ENCODE peak calls at places on chromosomes 13 and 19, in five cellular contexts. One of them, this sample, is unnamed.
A peak's percentile ranks its signal among the peaks of the same experiment; 100 is the strongest.

GRCh38 chr19:7799640-7800355 is 30.2 kb upstream of the EVI5L start:
- DNase-seq in progenitor cell of endocrine pancreas: peak; percentile 49
- DNase-seq in D341Med: peak; percentile 80
- DNase-seq in activated T-cell treated with anti-CD3 and anti-CD28 coated beads for 1 hour: peak; percentile 54
- DNase-seq in stimulated activated CD8-positive, alpha-beta memory T cell treated with anti-CD3 and anti-CD28 coated beads, Interleukin-12 subunit alpha, Interleukin-12 subunit beta, amount 100 ng/mL, for 1 hour: peak; percentile 59
- DNase-seq in this sample: peak; percentile 50

GRCh38 chr13:66532146-66532545 is 698.0 kb downstream of the PCDH9 start:
- DNase-seq in stimulated activated CD8-positive, alpha-beta memory T cell treated with anti-CD3 and anti-CD28 coated beads, Interleukin-12 subunit alpha, Interleukin-12 subunit beta, amount 100 ng/mL, for 1 hour: no peak
- DNase-seq in progenitor cell of endocrine pancreas: no peak
- DNase-seq in D341Med: no peak
- DNase-seq in activated T-cell treated with anti-CD3 and anti-CD28 coated beads for 1 hour: no peak
- DNase-seq in this sample: no peak

GRCh38 chr13:99501952-99502310 is 659 bp downstream of the TM9SF2 start:
- DNase-seq in activated T-cell treated with anti-CD3 and anti-CD28 coated beads for 1 hour: peak; percentile 7
- DNase-seq in D341Med: peak; percentile 32
- DNase-seq in stimulated activated CD8-positive, alpha-beta memory T cell treated with anti-CD3 and anti-CD28 coated beads, Interleukin-12 subunit alpha, Interleukin-12 subunit beta, amount 100 ng/mL, for 1 hour: no peak
- DNase-seq in progenitor cell of endocrine pancreas: no peak
- DNase-seq in this sample: peak; percentile 10

GRCh38 chr19:51478381-51479285 is at the start of gene CEACAM18:
- DNase-seq in D341Med: no peak
- DNase-seq in progenitor cell of endocrine pancreas: no peak
- DNase-seq in stimulated activated CD8-positive, alpha-beta memory T cell treated with anti-CD3 and anti-CD28 coated beads, Interleukin-12 subunit alpha, Interleukin-12 subunit beta, amount 100 ng/mL, for 1 hour: no peak
- DNase-seq in activated T-cell treated with anti-CD3 and anti-CD28 coated beads for 1 hour: no peak
- DNase-seq in this sample: no peak

GRCh38 chr19:16249826-16250434 is 52.2 kb downstream of the AP1M1 start:
- DNase-seq in progenitor cell of endocrine pancreas: no peak
- DNase-seq in D341Med: no peak
- DNase-seq in activated T-cell treated with anti-CD3 and anti-CD28 coated beads for 1 hour: no peak
- DNase-seq in stimulated activated CD8-positive, alpha-beta memory T cell treated with anti-CD3 and anti-CD28 coated beads, Interleukin-12 subunit alpha, Interleukin-12 subunit beta, amount 100 ng/mL, for 1 hour: no peak
- DNase-seq in this sample: no peak

GRCh38 chr19:38542040-38542439 is 75.7 kb downstream of the MAP4K1 start:
- DNase-seq in activated T-cell treated with anti-CD3 and anti-CD28 coated beads for 1 hour: no peak
- DNase-seq in D341Med: no peak
- DNase-seq in progenitor cell of endocrine pancreas: no peak
- DNase-seq in stimulated activated CD8-positive, alpha-beta memory T cell treated with anti-CD3 and anti-CD28 coated beads, Interleukin-12 subunit alpha, Interleukin-12 subunit beta, amount 100 ng/mL, for 1 hour: no peak
- DNase-seq in this sample: no peak

GRCh38 chr13:94703721-94704314 is 8.5 kb downstream of the SOX21 start:
- DNase-seq in stimulated activated CD8-positive, alpha-beta memory T cell treated with anti-CD3 and anti-CD28 coated beads, Interleukin-12 subunit alpha, Interleukin-12 subunit beta, amount 100 ng/mL, for 1 hour: no peak
- DNase-seq in activated T-cell treated with anti-CD3 and anti-CD28 coated beads for 1 hour: no peak
- DNase-seq in progenitor cell of endocrine pancreas: no peak
- DNase-seq in D341Med: no peak
- DNase-seq in this sample: no peak

GRCh38 chr19:52138614-52139290 is 986 bp downstream of the ZNF616 start:
- DNase-seq in stimulated activated CD8-positive, alpha-beta memory T cell treated with anti-CD3 and anti-CD28 coated beads, Interleukin-12 subunit alpha, Interleukin-12 subunit beta, amount 100 ng/mL, for 1 hour: no peak
- DNase-seq in progenitor cell of endocrine pancreas: peak; percentile 25
- DNase-seq in activated T-cell treated with anti-CD3 and anti-CD28 coated beads for 1 hour: no peak
- DNase-seq in D341Med: peak; percentile 67
- DNase-seq in this sample: peak; percentile 18

GRCh38 chr13:24271611-24272451 is 37.5 kb upstream of the C1QTNF9 start:
- DNase-seq in activated T-cell treated with anti-CD3 and anti-CD28 coated beads for 1 hour: peak; percentile 43
- DNase-seq in progenitor cell of endocrine pancreas: no peak
- DNase-seq in D341Med: no peak
- DNase-seq in stimulated activated CD8-positive, alpha-beta memory T cell treated with anti-CD3 and anti-CD28 coated beads, Interleukin-12 subunit alpha, Interleukin-12 subunit beta, amount 100 ng/mL, for 1 hour: no peak
- DNase-seq in this sample: peak; percentile 87

GRCh38 chr19:49558591-49558990 is 21.8 kb downstream of the NOSIP start:
- DNase-seq in D341Med: peak; percentile 13
- DNase-seq in stimulated activated CD8-positive, alpha-beta memory T cell treated with anti-CD3 and anti-CD28 coated beads, Interleukin-12 subunit alpha, Interleukin-12 subunit beta, amount 100 ng/mL, for 1 hour: no peak
- DNase-seq in activated T-cell treated with anti-CD3 and anti-CD28 coated beads for 1 hour: no peak
- DNase-seq in progenitor cell of endocrine pancreas: no peak
- DNase-seq in this sample: no peak

GRCh38 chr19:15448778-15449619 is 757 bp downstream of the WIZ start:
- DNase-seq in activated T-cell treated with anti-CD3 and anti-CD28 coated beads for 1 hour: no peak
- DNase-seq in stimulated activated CD8-positive, alpha-beta memory T cell treated with anti-CD3 and anti-CD28 coated beads, Interleukin-12 subunit alpha, Interleukin-12 subunit beta, amount 100 ng/mL, for 1 hour: no peak
- DNase-seq in progenitor cell of endocrine pancreas: no peak
- DNase-seq in D341Med: no peak
- DNase-seq in this sample: no peak

GRCh38 chr13:112748947-112749346 is 59.1 kb downstream of the ATP11A start:
- DNase-seq in activated T-cell treated with anti-CD3 and anti-CD28 coated beads for 1 hour: no peak
- DNase-seq in progenitor cell of endocrine pancreas: no peak
- DNase-seq in stimulated activated CD8-positive, alpha-beta memory T cell treated with anti-CD3 and anti-CD28 coated beads, Interleukin-12 subunit alpha, Interleukin-12 subunit beta, amount 100 ng/mL, for 1 hour: no peak
- DNase-seq in D341Med: no peak
- DNase-seq in this sample: peak; percentile 78

GRCh38 chr13:30355405-30355741 is 48.0 kb upstream of the KATNAL1 start:
- DNase-seq in progenitor cell of endocrine pancreas: peak; percentile 22
- DNase-seq in D341Med: peak; percentile 55
- DNase-seq in stimulated activated CD8-positive, alpha-beta memory T cell treated with anti-CD3 and anti-CD28 coated beads, Interleukin-12 subunit alpha, Interleukin-12 subunit beta, amount 100 ng/mL, for 1 hour: no peak
- DNase-seq in activated T-cell treated with anti-CD3 and anti-CD28 coated beads for 1 hour: peak; percentile 39
- DNase-seq in this sample: no peak

GRCh38 chr13:23460309-23460708 is 26.8 kb upstream of the SACS start:
- DNase-seq in stimulated activated CD8-positive, alpha-beta memory T cell treated with anti-CD3 and anti-CD28 coated beads, Interleukin-12 subunit alpha, Interleukin-12 subunit beta, amount 100 ng/mL, for 1 hour: no peak
- DNase-seq in activated T-cell treated with anti-CD3 and anti-CD28 coated beads for 1 hour: no peak
- DNase-seq in progenitor cell of endocrine pancreas: no peak
- DNase-seq in D341Med: no peak
- DNase-seq in this sample: no peak

GRCh38 chr13:64551755-64552154 is 2678.4 kb downstream of the PCDH9 start:
- DNase-seq in D341Med: no peak
- DNase-seq in activated T-cell treated with anti-CD3 and anti-CD28 coated beads for 1 hour: no peak
- DNase-seq in progenitor cell of endocrine pancreas: no peak
- DNase-seq in stimulated activated CD8-positive, alpha-beta memory T cell treated with anti-CD3 and anti-CD28 coated beads, Interleukin-12 subunit alpha, Interleukin-12 subunit beta, amount 100 ng/mL, for 1 hour: no peak
- DNase-seq in this sample: no peak

GRCh38 chr13:21997726-21998125 is 326.9 kb downstream of the FGF9 start:
- DNase-seq in stimulated activated CD8-positive, alpha-beta memory T cell treated with anti-CD3 and anti-CD28 coated beads, Interleukin-12 subunit alpha, Interleukin-12 subunit beta, amount 100 ng/mL, for 1 hour: no peak
- DNase-seq in progenitor cell of endocrine pancreas: no peak
- DNase-seq in D341Med: no peak
- DNase-seq in activated T-cell treated with anti-CD3 and anti-CD28 coated beads for 1 hour: no peak
- DNase-seq in this sample: no peak

GRCh38 chr19:2027361-2027760 is 11.8 kb upstream of the BTBD2 start:
- DNase-seq in activated T-cell treated with anti-CD3 and anti-CD28 coated beads for 1 hour: no peak
- DNase-seq in stimulated activated CD8-positive, alpha-beta memory T cell treated with anti-CD3 and anti-CD28 coated beads, Interleukin-12 subunit alpha, Interleukin-12 subunit beta, amount 100 ng/mL, for 1 hour: no peak
- DNase-seq in progenitor cell of endocrine pancreas: no peak
- DNase-seq in D341Med: no peak
- DNase-seq in this sample: no peak

GRCh38 chr13:77325371-77325941 is 1.4 kb downstream of the MYCBP2 start:
- DNase-seq in activated T-cell treated with anti-CD3 and anti-CD28 coated beads for 1 hour: no peak
- DNase-seq in stimulated activated CD8-positive, alpha-beta memory T cell treated with anti-CD3 and anti-CD28 coated beads, Interleukin-12 subunit alpha, Interleukin-12 subunit beta, amount 100 ng/mL, for 1 hour: no peak
- DNase-seq in D341Med: no peak
- DNase-seq in progenitor cell of endocrine pancreas: no peak
- DNase-seq in this sample: no peak

GRCh38 chr19:21750586-21751128 is 16.7 kb downstream of the ZNF100 start:
- DNase-seq in D341Med: peak; percentile 25
- DNase-seq in activated T-cell treated with anti-CD3 and anti-CD28 coated beads for 1 hour: no peak
- DNase-seq in progenitor cell of endocrine pancreas: no peak
- DNase-seq in stimulated activated CD8-positive, alpha-beta memory T cell treated with anti-CD3 and anti-CD28 coated beads, Interleukin-12 subunit alpha, Interleukin-12 subunit beta, amount 100 ng/mL, for 1 hour: no peak
- DNase-seq in this sample: no peak

GRCh38 chr13:27419333-27419732 is 5.1 kb upstream of the GTF3A start:
- DNase-seq in activated T-cell treated with anti-CD3 and anti-CD28 coated beads for 1 hour: no peak
- DNase-seq in D341Med: no peak
- DNase-seq in stimulated activated CD8-positive, alpha-beta memory T cell treated with anti-CD3 and anti-CD28 coated beads, Interleukin-12 subunit alpha, Interleukin-12 subunit beta, amount 100 ng/mL, for 1 hour: no peak
- DNase-seq in progenitor cell of endocrine pancreas: no peak
- DNase-seq in this sample: no peak

GRCh38 chr13:74715718-74716117 is 581.5 kb upstream of the KLF12 start:
- DNase-seq in stimulated activated CD8-positive, alpha-beta memory T cell treated with anti-CD3 and anti-CD28 coated beads, Interleukin-12 subunit alpha, Interleukin-12 subunit beta, amount 100 ng/mL, for 1 hour: no peak
- DNase-seq in progenitor cell of endocrine pancreas: no peak
- DNase-seq in D341Med: no peak
- DNase-seq in activated T-cell treated with anti-CD3 and anti-CD28 coated beads for 1 hour: no peak
- DNase-seq in this sample: no peak

GRCh38 chr13:87123987-87124784 is 547.0 kb upstream of the SLITRK5 start:
- DNase-seq in activated T-cell treated with anti-CD3 and anti-CD28 coated beads for 1 hour: no peak
- DNase-seq in progenitor cell of endocrine pancreas: no peak
- DNase-seq in stimulated activated CD8-positive, alpha-beta memory T cell treated with anti-CD3 and anti-CD28 coated beads, Interleukin-12 subunit alpha, Interleukin-12 subunit beta, amount 100 ng/mL, for 1 hour: no peak
- DNase-seq in D341Med: peak; percentile 15
- DNase-seq in this sample: no peak

GRCh38 chr13:91381371-91381770 is 17.1 kb upstream of the GPC5 start:
- DNase-seq in progenitor cell of endocrine pancreas: no peak
- DNase-seq in activated T-cell treated with anti-CD3 and anti-CD28 coated beads for 1 hour: no peak
- DNase-seq in stimulated activated CD8-positive, alpha-beta memory T cell treated with anti-CD3 and anti-CD28 coated beads, Interleukin-12 subunit alpha, Interleukin-12 subunit beta, amount 100 ng/mL, for 1 hour: no peak
- DNase-seq in D341Med: no peak
- DNase-seq in this sample: peak; percentile 52

GRCh38 chr13:78131811-78132210 is 213.2 kb upstream of the EDNRB start:
- DNase-seq in stimulated activated CD8-positive, alpha-beta memory T cell treated with anti-CD3 and anti-CD28 coated beads, Interleukin-12 subunit alpha, Interleukin-12 subunit beta, amount 100 ng/mL, for 1 hour: no peak
- DNase-seq in activated T-cell treated with anti-CD3 and anti-CD28 coated beads for 1 hour: no peak
- DNase-seq in D341Med: no peak
- DNase-seq in progenitor cell of endocrine pancreas: no peak
- DNase-seq in this sample: no peak

GRCh38 chr19:48059331-48059730 is 15.5 kb upstream of the CABP5 start:
- DNase-seq in stimulated activated CD8-positive, alpha-beta memory T cell treated with anti-CD3 and anti-CD28 coated beads, Interleukin-12 subunit alpha, Interleukin-12 subunit beta, amount 100 ng/mL, for 1 hour: no peak
- DNase-seq in progenitor cell of endocrine pancreas: no peak
- DNase-seq in activated T-cell treated with anti-CD3 and anti-CD28 coated beads for 1 hour: no peak
- DNase-seq in D341Med: no peak
- DNase-seq in this sample: peak; percentile 21

GRCh38 chr19:4375164-4375619 is 25.2 kb downstream of the SH3GL1 start:
- DNase-seq in progenitor cell of endocrine pancreas: peak; percentile 61
- DNase-seq in stimulated activated CD8-positive, alpha-beta memory T cell treated with anti-CD3 and anti-CD28 coated beads, Interleukin-12 subunit alpha, Interleukin-12 subunit beta, amount 100 ng/mL, for 1 hour: no peak
- DNase-seq in D341Med: no peak
- DNase-seq in activated T-cell treated with anti-CD3 and anti-CD28 coated beads for 1 hour: no peak
- DNase-seq in this sample: no peak

GRCh38 chr19:8242212-8242821 is 33.1 kb downstream of the CERS4 start:
- DNase-seq in activated T-cell treated with anti-CD3 and anti-CD28 coated beads for 1 hour: no peak
- DNase-seq in stimulated activated CD8-positive, alpha-beta memory T cell treated with anti-CD3 and anti-CD28 coated beads, Interleukin-12 subunit alpha, Interleukin-12 subunit beta, amount 100 ng/mL, for 1 hour: no peak
- DNase-seq in D341Med: no peak
- DNase-seq in progenitor cell of endocrine pancreas: no peak
- DNase-seq in this sample: no peak

GRCh38 chr19:17348700-17349099 is 11.3 kb downstream of the GTPBP3 start:
- DNase-seq in activated T-cell treated with anti-CD3 and anti-CD28 coated beads for 1 hour: no peak
- DNase-seq in D341Med: no peak
- DNase-seq in stimulated activated CD8-positive, alpha-beta memory T cell treated with anti-CD3 and anti-CD28 coated beads, Interleukin-12 subunit alpha, Interleukin-12 subunit beta, amount 100 ng/mL, for 1 hour: no peak
- DNase-seq in progenitor cell of endocrine pancreas: no peak
- DNase-seq in this sample: no peak

GRCh38 chr13:31204592-31204991 is 4.8 kb downstream of the B3GLCT start:
- DNase-seq in activated T-cell treated with anti-CD3 and anti-CD28 coated beads for 1 hour: no peak
- DNase-seq in stimulated activated CD8-positive, alpha-beta memory T cell treated with anti-CD3 and anti-CD28 coated beads, Interleukin-12 subunit alpha, Interleukin-12 subunit beta, amount 100 ng/mL, for 1 hour: no peak
- DNase-seq in D341Med: no peak
- DNase-seq in progenitor cell of endocrine pancreas: no peak
- DNase-seq in this sample: no peak

GRCh38 chr13:114062754-114063153 is 69.7 kb downstream of the RASA3 start:
- DNase-seq in D341Med: no peak
- DNase-seq in stimulated activated CD8-positive, alpha-beta memory T cell treated with anti-CD3 and anti-CD28 coated beads, Interleukin-12 subunit alpha, Interleukin-12 subunit beta, amount 100 ng/mL, for 1 hour: no peak
- DNase-seq in activated T-cell treated with anti-CD3 and anti-CD28 coated beads for 1 hour: no peak
- DNase-seq in progenitor cell of endocrine pancreas: no peak
- DNase-seq in this sample: no peak

GRCh38 chr13:112901951-112902651 is 66.9 kb upstream of the MCF2L start:
- DNase-seq in activated T-cell treated with anti-CD3 and anti-CD28 coated beads for 1 hour: no peak
- DNase-seq in stimulated activated CD8-positive, alpha-beta memory T cell treated with anti-CD3 and anti-CD28 coated beads, Interleukin-12 subunit alpha, Interleukin-12 subunit beta, amount 100 ng/mL, for 1 hour: no peak
- DNase-seq in progenitor cell of endocrine pancreas: no peak
- DNase-seq in D341Med: no peak
- DNase-seq in this sample: no peak

GRCh38 chr19:43441736-43442135 is 23.7 kb downstream of the LYPD3 start:
- DNase-seq in activated T-cell treated with anti-CD3 and anti-CD28 coated beads for 1 hour: no peak
- DNase-seq in stimulated activated CD8-positive, alpha-beta memory T cell treated with anti-CD3 and anti-CD28 coated beads, Interleukin-12 subunit alpha, Interleukin-12 subunit beta, amount 100 ng/mL, for 1 hour: no peak
- DNase-seq in progenitor cell of endocrine pancreas: no peak
- DNase-seq in D341Med: no peak
- DNase-seq in this sample: no peak

GRCh38 chr19:31349160-31349881 is at the start of gene TSHZ3:
- DNase-seq in D341Med: peak; percentile 83
- DNase-seq in activated T-cell treated with anti-CD3 and anti-CD28 coated beads for 1 hour: no peak
- DNase-seq in stimulated activated CD8-positive, alpha-beta memory T cell treated with anti-CD3 and anti-CD28 coated beads, Interleukin-12 subunit alpha, Interleukin-12 subunit beta, amount 100 ng/mL, for 1 hour: no peak
- DNase-seq in progenitor cell of endocrine pancreas: peak; percentile 55
- DNase-seq in this sample: peak; percentile 40

This sample was measured in putamen.